ENCODE peak calls at places on chromosomes 2 and 18, in seven cellular contexts. L is fibroblast of pulmonary artery; N is K562; V is activated naive CD4-positive, alpha-beta T cell treated with anti-CD3 and anti-CD28 coated beads for 36 hours; Z is GM12865; R is A549; T is hypothalamus. P is an unnamed sample.

GRCh38 chr2:149332364-149332763 is 2.0 kb downstream of the LYPD6 start:
- DNase-seq in Z (no peak), N (no peak), V (no peak), L (no peak), R (no peak), T (no peak), P (no peak)

GRCh38 chr2:191051825-191052778 is 38.1 kb upstream of the STAT1 start:
- DNase-seq in N (peak; percentile 18), T (no peak), L (peak; percentile 79), V (no peak), R (peak; percentile 72), Z (peak; percentile 54), P (no peak)

GRCh38 chr18:24019641-24020331 is 5.2 kb downstream of the TTC39C start:
- DNase-seq in R (no peak), V (peak; percentile 81), L (no peak), N (no peak), Z (peak; percentile 93), T (no peak), P (no peak)

GRCh38 chr2:128799736-128800135 is 481.1 kb upstream of the HS6ST1 start:
- DNase-seq in N (no peak), V (no peak), R (no peak), T (no peak), Z (no peak), L (no peak), P (no peak)

GRCh38 chr2:102337481-102338386 is 17.9 kb upstream of the IL18R1 start:
- DNase-seq in Z (no peak), R (no peak), N (no peak), V (no peak), T (no peak), L (peak; percentile 57), P (no peak)

GRCh38 chr2:143392358-143392757 is 263.1 kb downstream of the ARHGAP15 start:
- DNase-seq in L (no peak), Z (no peak), N (no peak), T (no peak), R (no peak), V (no peak), P (no peak)

GRCh38 chr2:55862269-55862668 is 61.3 kb downstream of the EFEMP1 start:
- DNase-seq in N (no peak), Z (no peak), V (no peak), T (no peak), L (peak; percentile 100), R (peak; percentile 86), P (no peak)

GRCh38 chr2:30733829-30734520 is 73.3 kb downstream of the CAPN13 start:
- DNase-seq in Z (no peak), L (no peak), T (no peak), N (no peak), V (no peak), R (no peak), P (no peak)

GRCh38 chr18:26091047-26091630 is 726 bp upstream of the SS18 start:
- DNase-seq in N (peak; percentile 52), V (no peak), L (no peak), R (peak; percentile 78), T (no peak), Z (peak; percentile 89), P (no peak)

GRCh38 chr2:21270658-21271057 is 146.9 kb downstream of the TDRD15 start:
- DNase-seq in L (no peak), Z (no peak), V (no peak), R (no peak), T (peak; percentile 36), N (no peak), P (no peak)

GRCh38 chr2:98454500-98455235 is 10.0 kb downstream of the INPP4A start:
- DNase-seq in V (peak; percentile 58), R (peak; percentile 53), L (peak; percentile 30), N (peak; percentile 54), T (no peak), Z (peak; percentile 81), P (no peak)

GRCh38 chr2:47172156-47172921 is 17.2 kb upstream of the STPG4 start:
- DNase-seq in V (no peak), R (peak; percentile 68), L (no peak), T (no peak), Z (no peak), N (no peak), P (no peak)

GRCh38 chr18:63844254-63844653 is 43.3 kb upstream of the SERPINB2 start:
- DNase-seq in V (no peak), T (no peak), R (peak; percentile 43), Z (peak; percentile 52), N (no peak), L (peak; percentile 50), P (no peak)

GRCh38 chr18:61502472-61502871 is 169.2 kb downstream of the CDH20 start:
- DNase-seq in Z (peak; percentile 49), N (peak; percentile 31), L (peak; percentile 79), T (peak; percentile 18), R (peak; percentile 38), V (peak; percentile 21), P (no peak)

GRCh38 chr2:42877936-42878335 is 85.6 kb upstream of the HAAO start:
- DNase-seq in R (no peak), T (no peak), Z (no peak), N (no peak), L (no peak), V (no peak), P (no peak)

GRCh38 chr2:28394331-28394877 is 1.7 kb downstream of the FOSL2 start:
- DNase-seq in Z (no peak), R (peak; percentile 44), L (peak; percentile 65), N (no peak), T (no peak), V (peak; percentile 39), P (no peak)

GRCh38 chr18:76496200-76496890 is 1.3 kb upstream of the ZNF516 start:
- DNase-seq in N (no peak), L (peak; percentile 88), V (peak; percentile 52), Z (peak; percentile 31), T (no peak), R (peak; percentile 47), P (no peak)

GRCh38 chr2:128389521-128389920 is 70.9 kb upstream of the HS6ST1 start:
- DNase-seq in L (no peak), V (no peak), Z (no peak), R (no peak), N (no peak), T (no peak), P (no peak)

GRCh38 chr18:3885209-3885792 is 435.3 kb downstream of the TGIF1 start:
- DNase-seq in R (peak; percentile 48), N (peak; percentile 67), V (no peak), L (no peak), Z (peak; percentile 26), T (no peak), P (no peak)

GRCh38 chr2:30784682-30785081 is 22.6 kb downstream of the CAPN13 start:
- DNase-seq in Z (no peak), V (no peak), N (no peak), R (no peak), T (no peak), L (no peak), P (no peak)

GRCh38 chr18:8730080-8730827 is 24.9 kb downstream of the MTCL1 start:
- DNase-seq in T (peak; percentile 12), Z (no peak), N (peak; percentile 61), R (peak; percentile 92), V (no peak), L (peak; percentile 97), P (no peak)

GRCh38 chr2:176126929-176127768 is 2.4 kb upstream of the HOXD8 start:
- DNase-seq in Z (peak; percentile 61), R (peak; percentile 52), V (peak; percentile 81), L (peak; percentile 75), N (peak; percentile 61), T (peak; percentile 16), P (no peak)

GRCh38 chr2:162073776-162074578 is at the start of gene DPP4:
- DNase-seq in L (no peak), N (no peak), V (peak; percentile 60), Z (peak; percentile 75), T (no peak), R (peak; percentile 12), P (no peak)

GRCh38 chr2:201401815-201402214 is 44.7 kb upstream of the FLACC1 start:
- DNase-seq in T (no peak), R (no peak), N (no peak), L (no peak), V (no peak), Z (no peak), P (no peak)

GRCh38 chr2:123609077-123609476 is 416.0 kb upstream of the CNTNAP5 start:
- DNase-seq in V (no peak), Z (no peak), R (no peak), T (no peak), L (no peak), N (no peak), P (no peak)

GRCh38 chr2:125681576-125681975 is 974.4 kb upstream of the GYPC start:
- DNase-seq in R (no peak), N (no peak), V (no peak), L (no peak), T (no peak), Z (no peak), P (no peak)

GRCh38 chr2:40458271-40458794 is 6.4 kb upstream of the SLC8A1 start:
- DNase-seq in Z (no peak), N (no peak), R (no peak), L (no peak), V (no peak), T (no peak), P (no peak)

GRCh38 chr2:55118643-55119065 is 68.4 kb upstream of the RTN4 start:
- DNase-seq in V (no peak), R (no peak), T (no peak), Z (no peak), N (no peak), L (no peak), P (no peak)

GRCh38 chr2:120388222-120389035 is 42.5 kb downstream of the INHBB start:
- DNase-seq in R (no peak), Z (no peak), L (no peak), T (no peak), V (no peak), N (no peak), P (no peak)

GRCh38 chr2:128774320-128775063 is 455.8 kb upstream of the HS6ST1 start:
- DNase-seq in L (no peak), V (no peak), N (no peak), R (no peak), T (no peak), Z (no peak), P (no peak)

GRCh38 chr2:27509326-27509725 is 12.7 kb downstream of the GCKR start:
- DNase-seq in R (no peak), L (peak; percentile 24), T (no peak), V (no peak), N (no peak), Z (no peak), P (no peak)

GRCh38 chr2:109529532-109530449 is 84.0 kb downstream of the SEPTIN10 start:
- DNase-seq in Z (no peak), T (no peak), L (no peak), V (no peak), N (no peak), R (no peak), P (no peak)

GRCh38 chr2:70328921-70329561 is 27.2 kb upstream of the FAM136A start:
- DNase-seq in L (no peak), V (no peak), R (peak; percentile 68), Z (no peak), T (no peak), N (no peak), P (no peak)

GRCh38 chr2:26852405-26853348 is 4.7 kb downstream of the DPYSL5 start:
- DNase-seq in Z (no peak), R (no peak), N (no peak), T (no peak), V (no peak), L (no peak), P (no peak)

GRCh38 chr2:215950009-215950408 is 63.3 kb downstream of the MREG start:
- DNase-seq in T (no peak), N (peak; percentile 20), L (peak; percentile 64), R (peak; percentile 54), Z (peak; percentile 69), V (no peak), P (no peak)

GRCh38 chr2:125004091-125004800 is 979.2 kb downstream of the CNTNAP5 start:
- DNase-seq in Z (no peak), R (no peak), L (no peak), N (no peak), V (no peak), T (no peak), P (no peak)

GRCh38 chr2:181887056-181887455 is 4.5 kb upstream of the ITPRID2 start:
- DNase-seq in N (no peak), L (no peak), R (no peak), Z (no peak), T (no peak), V (no peak), P (no peak)

GRCh38 chr2:114496959-114497358 is 54.5 kb downstream of the DPP10 start:
- DNase-seq in Z (no peak), R (no peak), V (no peak), L (no peak), N (no peak), T (no peak), P (no peak)

P was measured in cortex of kidney.